ENCODE peak calls at places on chromosomes 7 and 10, in seven cellular contexts. B is fibroblast of lung, N is astrocyte, T is neuronal stem cell, S is mesenchymal stem cell, C is IMR-90, V is HCT116. A is an unnamed sample.

GRCh38 chr10:1166101-1166827 is 110.1 kb downstream of the WDR37 start:
- DNase-seq in V (no peak), C (no peak), N (no peak), S (no peak), T (no peak), B (no peak), A (no peak)

GRCh38 chr10:102801496-102801895 is 35.7 kb downstream of the CYP17A1 start:
- DNase-seq in N (no peak), C (no peak), T (no peak), B (no peak), S (peak), V (no peak), A (no peak)

GRCh38 chr10:111347386-111348005 is 270.7 kb downstream of the ADRA2A start:
- DNase-seq in T (no peak), C (no peak), V (no peak), S (no peak), N (no peak), B (no peak), A (no peak)

GRCh38 chr10:89327803-89328441 is at the start of gene IFIT3:
- DNase-seq in N (peak), T (no peak), V (peak), B (peak), S (peak), C (peak), A (peak)

GRCh38 chr7:18087031-18087686 is 59.5 kb upstream of the PRPS1L1 start:
- DNase-seq in T (peak), C (no peak), N (peak), V (no peak), B (no peak), S (peak), A (no peak)

GRCh38 chr10:76150139-76150885 is 718.9 kb downstream of the LRMDA start:
- DNase-seq in V (no peak), N (peak), C (peak), S (peak), B (peak), T (peak), A (peak)

GRCh38 chr10:111175786-111176185 is 99.0 kb downstream of the ADRA2A start:
- DNase-seq in B (no peak), C (no peak), N (no peak), V (no peak), S (no peak), T (no peak), A (no peak)

GRCh38 chr10:15719899-15720634 is at the start of gene ITGA8:
- DNase-seq in B (peak), V (no peak), C (no peak), N (no peak), S (peak), T (peak), A (peak)

GRCh38 chr10:79185067-79185774 is 116.5 kb downstream of the ZMIZ1 start:
- DNase-seq in C (peak), B (peak), V (no peak), S (peak), T (no peak), N (no peak), A (peak)

GRCh38 chr7:66558201-66558641 is 70.5 kb upstream of the KCTD7 start:
- DNase-seq in V (no peak), T (no peak), S (no peak), N (no peak), C (no peak), B (no peak), A (no peak)

GRCh38 chr10:33129181-33129928 is 171.3 kb upstream of the ITGB1 start:
- DNase-seq in B (peak), S (peak), C (peak), T (no peak), V (no peak), N (peak), A (peak)

GRCh38 chr7:116327751-116328150 is 117.4 kb downstream of the TES start:
- DNase-seq in B (peak), V (peak), C (peak), T (no peak), N (peak), S (peak), A (peak)
- H2AFZ ChIP-seq in B (no peak), V (peak), C (peak), T (no peak), N (no peak), S (no peak), A (peak)

GRCh38 chr7:131161103-131161502 is 166.6 kb upstream of the MKLN1 start:
- DNase-seq in T (no peak), B (no peak), V (no peak), S (peak), C (peak), N (peak), A (peak)

GRCh38 chr7:131166066-131166465 is 161.6 kb upstream of the MKLN1 start:
- DNase-seq in T (no peak), V (no peak), N (peak), C (peak), S (no peak), B (no peak), A (peak)

GRCh38 chr7:131164025-131164899 is 163.4 kb upstream of the MKLN1 start:
- DNase-seq in C (peak), V (peak), B (peak), T (no peak), N (peak), S (peak), A (peak)

GRCh38 chr7:131159961-131160361 is 167.7 kb upstream of the MKLN1 start:
- DNase-seq in S (peak), N (peak), B (peak), C (peak), T (no peak), V (no peak), A (peak)

DNA sequence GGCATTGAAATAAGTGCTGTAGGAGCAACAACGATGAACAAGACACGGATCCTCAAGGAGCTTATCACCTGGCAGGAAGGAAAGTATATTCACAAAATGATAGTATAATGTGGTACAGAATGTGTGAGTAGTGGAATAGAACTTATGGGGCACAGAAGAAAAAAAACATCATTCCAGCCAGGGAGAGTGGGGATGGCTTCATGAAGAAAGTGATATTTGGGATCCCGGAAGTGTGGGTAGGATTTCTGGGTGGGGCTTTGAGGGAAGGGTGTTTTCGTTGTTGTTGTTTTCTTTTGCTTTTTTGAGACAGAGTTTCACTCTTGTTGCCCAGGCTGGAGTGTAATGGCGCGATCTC is 162.8 kb upstream of the MKLN1 start:
- DNase-seq in B (no peak), C (no peak), N (no peak), S (no peak), V (no peak), T (no peak), A (no peak)
- H2AFZ ChIP-seq in B (no peak), C (no peak), N (no peak), S (no peak), V (peak), T (no peak), A (peak)

DNA sequence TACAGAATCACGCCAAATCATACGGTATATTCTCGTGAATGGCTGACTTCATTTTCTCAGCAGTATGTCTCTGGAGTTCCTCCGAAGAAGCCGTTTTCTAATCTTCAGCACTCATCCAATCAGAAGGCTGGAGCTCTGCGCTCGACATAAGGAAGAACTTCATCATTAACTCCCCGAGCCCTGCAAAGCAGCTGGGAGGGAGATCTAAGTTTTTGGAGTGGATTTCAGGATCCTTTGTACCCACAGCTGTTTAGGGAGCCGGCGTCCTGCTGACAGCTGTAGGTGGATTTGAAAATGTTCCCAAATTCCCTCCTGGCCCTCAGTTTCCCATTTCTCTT is 40.7 kb upstream of the SDK1 start:
- DNase-seq in V (no peak), C (peak), N (peak), B (peak), T (no peak), S (no peak), A (peak)
- H2AFZ ChIP-seq in V (no peak), C (peak), N (peak), B (peak), T (peak), S (no peak), A (peak)

DNA sequence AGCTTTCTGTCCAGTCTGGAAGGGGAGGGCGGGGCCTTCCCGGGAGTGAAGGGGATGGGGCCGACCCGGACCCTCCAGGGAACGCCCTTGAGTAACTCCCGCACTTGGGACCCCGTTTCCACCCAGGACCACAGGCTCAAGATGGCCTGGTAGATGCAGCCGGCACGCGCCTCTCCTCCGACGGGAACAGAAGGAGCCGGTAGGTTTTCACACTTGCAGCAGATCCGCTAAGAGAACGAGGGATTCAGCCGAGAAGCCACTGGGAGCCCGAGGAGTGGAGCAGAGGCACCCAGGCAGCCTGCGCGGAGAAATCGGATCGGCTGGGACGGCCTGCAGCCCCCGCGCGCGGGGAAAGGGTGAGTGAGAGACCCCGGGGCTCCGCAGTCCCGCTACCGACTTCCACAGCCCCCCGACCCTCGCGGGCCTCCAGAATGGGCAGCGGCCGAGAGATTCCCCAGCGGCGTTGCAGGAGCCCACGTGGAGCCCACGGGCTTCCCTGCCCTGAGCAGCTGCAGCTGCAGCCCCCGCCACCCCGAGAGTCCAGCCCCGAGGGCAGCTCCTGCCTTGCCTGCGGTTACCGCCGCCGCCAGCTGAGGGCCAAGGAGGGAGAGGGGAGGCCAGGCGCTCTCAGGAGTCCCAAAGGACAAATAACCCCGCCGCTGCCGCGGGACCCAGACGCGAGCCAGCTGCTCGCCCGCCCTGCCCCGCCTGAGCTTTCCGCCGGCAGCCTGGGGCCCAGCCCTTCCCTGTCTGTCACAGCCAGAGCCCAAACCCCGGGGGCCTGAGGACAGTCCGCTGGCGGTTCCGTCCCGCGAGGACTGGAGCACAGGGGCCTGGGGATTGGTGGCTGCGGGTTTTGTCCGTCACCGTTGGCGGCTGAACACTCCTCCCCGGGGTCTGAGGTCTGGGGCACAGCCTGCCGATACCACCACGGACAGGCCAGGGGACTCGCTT is 21.8 kb downstream of the IFT22 start:
- DNase-seq in C (no peak), V (no peak), T (no peak), B (no peak), S (peak), N (no peak), A (no peak)
- H2AFZ ChIP-seq in C (no peak), V (no peak), T (peak), B (no peak), S (no peak), N (no peak), A (no peak)

DNA sequence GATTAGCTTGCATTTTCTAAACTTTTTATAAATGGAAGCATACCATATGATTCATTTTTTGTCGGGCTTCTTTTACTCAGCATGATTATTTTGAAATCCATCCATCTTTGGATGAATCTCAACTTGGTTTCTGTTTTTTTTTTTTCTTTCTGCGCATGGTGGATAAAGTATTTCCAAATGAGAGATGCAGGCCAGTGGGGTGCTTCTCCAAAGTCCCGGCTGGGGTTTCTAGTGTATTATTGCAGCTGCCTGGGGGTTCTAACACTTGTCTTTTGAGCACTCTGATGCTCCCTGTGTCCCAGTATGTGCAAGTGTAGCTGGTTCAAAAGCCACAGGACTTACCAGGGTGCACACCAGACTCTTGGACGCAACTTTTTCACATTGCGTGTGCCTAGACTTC is 70.9 kb upstream of the LOXL4 start:
- DNase-seq in T (no peak), N (no peak), S (no peak), C (peak), V (no peak), B (peak), A (peak)
- H2AFZ ChIP-seq in T (no peak), N (no peak), S (no peak), C (no peak), V (no peak), B (no peak), A (no peak)

GRCh38 chr10:92751827-92752226 is 62.1 kb downstream of the HHEX start:
- DNase-seq in T (no peak), B (no peak), C (no peak), V (no peak), N (no peak), S (no peak), A (no peak)

GRCh38 chr10:92747600-92747999 is 57.8 kb downstream of the HHEX start:
- DNase-seq in C (no peak), V (no peak), T (no peak), N (no peak), S (no peak), B (no peak), A (no peak)

GRCh38 chr10:92753865-92754264 is 64.1 kb downstream of the HHEX start:
- DNase-seq in S (no peak), N (no peak), B (no peak), T (no peak), C (no peak), V (no peak), A (no peak)

GRCh38 chr10:92751534-92751811 is 61.7 kb downstream of the HHEX start:
- DNase-seq in B (no peak), C (no peak), V (no peak), T (no peak), N (no peak), S (no peak), A (no peak)

GRCh38 chr10:92750788-92751533 is 61.2 kb downstream of the HHEX start:
- DNase-seq in S (no peak), V (no peak), T (no peak), B (peak), C (peak), N (no peak), A (peak)
- H2AFZ ChIP-seq in S (no peak), V (no peak), T (no peak), B (no peak), C (no peak), N (no peak), A (peak)

GRCh38 chr7:99326408-99326782 is 697 bp downstream of the ARPC1A start:
- DNase-seq in S (no peak), B (no peak), N (no peak), T (no peak), C (no peak), V (no peak), A (peak)
- H2AFZ ChIP-seq in S (no peak), B (no peak), N (peak), T (peak), C (peak), V (no peak), A (peak)

GRCh38 chr7:32079530-32079929 is 9.3 kb upstream of the PDE1C start:
- DNase-seq in B (no peak), T (no peak), S (no peak), V (no peak), C (no peak), N (no peak), A (no peak)
- H2AFZ ChIP-seq in B (no peak), T (no peak), S (no peak), V (no peak), C (no peak), N (no peak), A (no peak)

A was measured in GM23248.